ENCODE peak calls at places on chromosomes 11 and 22, in six cellular contexts. H is K562; S is IMR-90; Y is MM.1S; U is HAP-1; F is CD4-positive, alpha-beta memory T cell. C is an unnamed sample. For H3K36me3, the result is how much of the 10 kb centered on the place peaks cover.

GRCh38 chr11:97742717-97743116 is 1278.0 kb upstream of the CNTN5 start:
- DNase-seq in S (peak), F (no peak), Y (no peak), H (no peak), U (no peak), C (no peak)

GRCh38 chr11:124717786-124718634 is 21.7 kb upstream of the NRGN start:
- DNase-seq in U (peak), Y (peak), S (peak), F (peak), H (no peak), C (no peak)

GRCh38 chr11:61141601-61142028 is 19.6 kb downstream of the VPS37C start:
- DNase-seq in Y (peak), S (no peak), U (no peak), F (no peak), H (peak), C (no peak)

GRCh38 chr11:127994736-127995135 is 592.6 kb downstream of the ETS1 start:
- DNase-seq in U (no peak), H (no peak), F (no peak), S (peak), Y (no peak), C (no peak)

GRCh38 chr22:24471570-24471969 is 23.6 kb upstream of the UPB1 start:
- DNase-seq in F (no peak), S (peak), U (no peak), H (no peak), Y (no peak), C (no peak)

GRCh38 chr22:38873469-38874411 is 1.7 kb upstream of the CBX6 start:
- DNase-seq in F (peak), H (peak), Y (peak), S (no peak), U (no peak), C (peak)

GRCh38 chr22:44516841-44517240 is 18.8 kb upstream of the RTL6 start:
- DNase-seq in U (no peak), S (no peak), F (no peak), H (no peak), Y (no peak), C (no peak)

GRCh38 chr22:49241174-49241851 is 586.4 kb downstream of the BRD1 start:
- DNase-seq in U (no peak), F (no peak), S (no peak), Y (no peak), H (no peak), C (no peak)

GRCh38 chr22:36326178-36327161 is 61.3 kb downstream of the MYH9 start:
- DNase-seq in Y (no peak), H (no peak), F (no peak), U (no peak), S (no peak), C (no peak)

GRCh38 chr11:13114566-13115465 is 105.7 kb downstream of the RASSF10 start:
- DNase-seq in F (no peak), H (peak), Y (no peak), S (no peak), U (peak), C (no peak)

GRCh38 chr11:74438681-74439080 is 28.7 kb downstream of the KCNE3 start:
- DNase-seq in S (no peak), U (no peak), Y (no peak), F (no peak), H (no peak), C (no peak)

DNA sequence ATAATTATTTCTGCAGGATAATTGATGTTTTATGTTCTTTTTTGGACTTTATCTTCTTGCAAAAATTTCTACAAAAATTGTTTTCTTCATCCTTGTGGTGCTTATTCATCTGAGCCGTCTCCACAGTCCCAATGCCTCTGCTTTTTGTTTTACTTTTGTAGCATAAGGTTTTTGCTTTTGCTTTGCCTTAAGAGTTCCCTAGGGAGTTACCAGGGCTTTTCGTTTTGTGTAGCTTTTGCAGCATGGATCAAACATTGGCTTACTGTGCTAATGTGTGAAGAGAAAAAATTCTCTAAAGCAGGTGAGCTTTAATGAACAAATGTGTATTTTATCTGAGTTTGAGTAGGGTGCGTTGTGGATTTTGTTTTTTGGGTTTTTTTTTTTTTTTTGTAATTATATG is 11.8 kb downstream of the XBP1 start:
- DNase-seq in Y (no peak), S (no peak), F (no peak), U (no peak), H (no peak), C (no peak)
- H3K36me3 ChIP-seq in Y (under half), S (under half), F (under half), U (under half), H (under half), C (half or more)

DNA sequence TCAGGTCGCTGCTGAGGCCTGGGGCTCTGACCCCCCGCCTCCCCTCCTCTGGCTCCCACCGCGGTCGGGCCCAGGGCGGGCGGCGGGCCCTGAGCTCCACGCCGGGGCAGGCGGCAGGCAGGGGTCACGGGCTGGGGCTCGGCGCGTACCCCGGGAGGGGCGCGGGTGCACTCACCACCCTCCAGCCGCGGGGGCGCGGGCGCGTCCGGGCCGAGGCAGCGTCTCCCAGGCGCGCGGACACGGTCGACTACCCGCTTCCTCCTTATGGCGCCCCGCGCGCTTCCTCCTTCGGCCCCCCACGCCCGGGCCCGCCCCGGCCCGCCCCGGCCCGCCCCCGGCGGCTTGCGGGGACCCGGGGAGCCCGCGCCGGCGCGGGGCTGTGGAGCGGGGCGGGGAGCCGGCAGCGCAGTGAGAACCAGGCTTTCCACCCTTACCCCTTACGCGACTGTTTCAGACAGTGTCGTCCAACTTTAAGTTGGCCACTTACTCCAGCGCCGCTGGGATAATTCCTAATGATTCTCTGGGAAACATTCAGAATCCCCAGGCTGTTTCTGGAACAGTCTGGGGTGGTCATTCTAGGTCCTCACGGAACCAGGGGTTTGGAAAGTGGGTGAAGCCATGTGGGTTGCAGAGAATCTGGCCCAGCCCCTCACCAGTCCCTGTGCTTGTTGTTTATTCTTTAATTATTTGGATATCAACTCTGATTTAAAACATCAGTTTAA is at the start of gene BID:
- DNase-seq in F (peak), S (peak), H (peak), U (peak), Y (peak), C (peak)
- H3K4me3 ChIP-seq in F (peak), S (peak), H (peak), U (peak), Y (peak), C (peak)

GRCh38 chr22:30380011-30380410 is 7.2 kb downstream of the RNF215 start:
- DNase-seq in F (no peak), U (no peak), Y (no peak), H (no peak), S (no peak), C (no peak)

GRCh38 chr22:30383061-30383460 is 4.2 kb downstream of the RNF215 start:
- DNase-seq in F (no peak), Y (no peak), S (no peak), U (no peak), H (no peak), C (no peak)

GRCh38 chr22:30382340-30382739 is 4.9 kb downstream of the RNF215 start:
- DNase-seq in Y (no peak), S (no peak), F (no peak), H (no peak), U (no peak), C (no peak)

GRCh38 chr22:30385913-30386312 is 1.3 kb downstream of the RNF215 start:
- DNase-seq in S (no peak), U (no peak), H (no peak), F (no peak), Y (no peak), C (no peak)

GRCh38 chr22:30381250-30381649 is 6.0 kb downstream of the RNF215 start:
- DNase-seq in S (no peak), H (no peak), Y (no peak), U (no peak), F (no peak), C (no peak)
- H3K36me3 ChIP-seq in S (half or more), H (under half), Y (under half), U (under half), F (under half), C (under half)

GRCh38 chr11:118633979-118634378 is 26.6 kb downstream of the PHLDB1 start:
- DNase-seq in S (peak), Y (no peak), U (no peak), F (no peak), H (peak), C (no peak)

GRCh38 chr11:118635237-118635591 is 27.8 kb downstream of the PHLDB1 start:
- DNase-seq in H (peak), S (no peak), Y (no peak), F (no peak), U (no peak), C (no peak)

GRCh38 chr11:118635642-118636041 is 28.2 kb downstream of the PHLDB1 start:
- DNase-seq in F (no peak), H (no peak), U (no peak), Y (no peak), S (no peak), C (no peak)

GRCh38 chr11:118633319-118633690 is 25.9 kb downstream of the PHLDB1 start:
- DNase-seq in F (no peak), H (no peak), S (no peak), U (no peak), Y (no peak), C (no peak)

DNA sequence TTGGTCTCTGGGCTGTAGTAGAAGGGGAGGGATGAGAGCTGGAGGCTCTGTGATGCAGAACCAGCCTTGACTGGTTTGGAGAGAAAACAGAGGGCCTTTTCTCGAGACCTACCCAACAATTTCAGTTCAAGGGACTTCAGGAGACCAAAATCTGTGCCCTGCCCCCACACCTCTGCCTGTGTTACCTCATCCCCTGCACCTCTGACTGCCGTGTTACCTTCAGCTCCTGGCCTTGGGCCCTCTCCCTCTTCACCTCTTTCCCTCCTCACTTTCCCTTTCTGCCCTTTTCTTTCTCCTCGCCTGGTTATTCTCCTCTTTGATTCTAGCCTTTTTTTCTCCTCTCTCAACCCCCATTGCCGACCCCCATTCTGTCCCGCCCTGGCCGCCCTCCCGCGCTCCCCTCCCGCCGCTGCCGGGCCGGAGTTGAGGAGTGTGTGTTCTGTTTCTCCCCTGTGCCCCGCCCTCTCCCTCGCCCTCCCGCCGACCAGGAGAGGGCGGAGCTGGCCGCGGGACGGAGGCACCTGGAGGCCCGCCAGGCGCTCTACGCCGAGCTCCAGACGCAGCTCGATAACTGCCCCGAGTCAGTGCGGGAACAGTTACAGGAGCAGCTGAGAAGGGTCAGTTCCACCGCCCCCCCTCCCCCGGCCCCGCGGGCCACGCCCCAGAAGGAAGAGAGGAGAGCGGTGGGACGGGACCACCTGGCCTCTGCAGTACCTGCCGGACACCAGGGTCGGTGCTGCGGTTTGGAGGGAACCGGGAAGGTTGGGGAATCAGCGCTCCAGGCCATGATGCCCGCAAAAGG is 27.2 kb downstream of the PHLDB1 start:
- DNase-seq in U (no peak), F (no peak), Y (peak), H (peak), S (peak), C (no peak)
- H3K4me3 ChIP-seq in U (no peak), F (no peak), Y (no peak), H (peak), S (no peak), C (no peak)

GRCh38 chr11:27367881-27368280 is 4.9 kb upstream of the CCDC34 start:
- DNase-seq in S (no peak), F (no peak), Y (no peak), H (no peak), U (no peak), C (no peak)

GRCh38 chr11:27371490-27371889 is 8.5 kb upstream of the CCDC34 start:
- DNase-seq in U (no peak), S (no peak), H (no peak), Y (no peak), F (no peak), C (no peak)

GRCh38 chr11:27373392-27373791 is 10.4 kb upstream of the CCDC34 start:
- DNase-seq in F (no peak), U (no peak), Y (peak), H (no peak), S (no peak), C (no peak)

GRCh38 chr11:27372159-27372558 is 9.1 kb upstream of the CCDC34 start:
- DNase-seq in F (no peak), U (no peak), S (no peak), Y (no peak), H (peak), C (no peak)

DNA sequence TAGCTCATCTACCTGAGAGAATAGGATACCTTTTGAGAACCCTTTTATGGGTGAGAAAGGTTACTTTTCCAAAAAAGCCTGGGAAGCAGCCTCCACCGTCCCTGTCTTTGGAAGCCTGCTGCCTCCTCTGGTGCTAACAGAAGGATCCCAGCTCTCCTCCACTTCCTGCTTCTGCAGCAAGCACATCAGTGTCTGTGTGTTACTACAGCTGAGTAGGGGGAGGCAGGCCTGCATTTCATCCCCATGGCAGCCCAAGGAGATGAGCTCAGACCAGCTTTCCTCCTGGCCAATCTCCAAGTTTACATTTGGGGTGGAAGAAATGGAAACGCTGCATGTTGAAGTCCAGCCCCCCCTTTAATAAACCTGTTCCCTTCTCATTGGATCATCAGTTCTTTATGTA is 7.4 kb upstream of the CCDC34 start:
- DNase-seq in H (peak), Y (no peak), F (no peak), S (peak), U (no peak), C (no peak)
- H3K36me3 ChIP-seq in H (under half), Y (under half), F (under half), S (under half), U (half or more), C (under half)

GRCh38 chr11:71963468-71963867 is 34.6 kb downstream of the RNF121 start:
- DNase-seq in F (no peak), U (no peak), S (no peak), Y (no peak), H (no peak), C (no peak)

GRCh38 chr11:71964641-71965040 is 34.1 kb upstream of the IL18BP start:
- DNase-seq in F (no peak), U (no peak), H (no peak), Y (no peak), S (no peak), C (no peak)

DNA sequence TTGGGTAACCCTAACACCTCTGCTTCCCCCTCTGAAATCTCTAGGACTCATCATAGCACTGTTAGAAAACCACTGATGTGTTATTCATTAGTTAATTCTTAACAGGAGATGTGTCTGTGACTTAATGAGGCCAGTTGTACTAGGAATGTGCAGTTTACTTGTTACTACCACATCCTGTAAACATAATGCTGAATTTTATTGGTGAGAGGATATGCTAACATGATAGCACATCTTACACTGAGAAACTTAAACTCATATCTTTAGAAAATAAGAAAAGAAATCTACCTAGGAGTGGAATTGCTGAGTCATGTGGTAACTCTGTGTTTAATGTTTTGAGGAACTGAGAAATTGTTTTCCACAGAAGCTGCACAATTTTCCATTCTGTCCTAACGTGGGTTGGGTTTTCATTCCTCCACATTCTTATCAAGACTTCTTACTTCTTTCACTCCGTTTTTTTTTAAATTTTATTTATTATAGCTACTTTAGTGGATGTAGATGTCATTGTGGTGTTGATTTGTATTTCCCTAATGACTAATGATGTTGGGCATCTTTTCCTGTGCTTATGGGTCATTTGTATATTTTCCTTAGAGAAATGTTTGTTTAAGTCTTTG is 33.7 kb downstream of the RNF121 start:
- DNase-seq in Y (peak), S (peak), H (peak), F (no peak), U (no peak), C (peak)
- H3K4me3 ChIP-seq in Y (no peak), S (no peak), H (no peak), F (no peak), U (no peak), C (no peak)

GRCh38 chr11:65658174-65659021 is 4.3 kb downstream of the RELA start:
- DNase-seq in S (no peak), U (no peak), H (no peak), Y (no peak), F (no peak), C (no peak)

GRCh38 chr11:65661599-65662246 is 993 bp downstream of the RELA start:
- DNase-seq in S (no peak), H (no peak), U (no peak), Y (no peak), F (no peak), C (no peak)

GRCh38 chr11:65657426-65657825 is 5.3 kb downstream of the RELA start:
- DNase-seq in S (no peak), H (no peak), Y (no peak), U (no peak), F (no peak), C (no peak)

GRCh38 chr11:65662247-65662801 is 392 bp downstream of the RELA start:
- DNase-seq in S (no peak), U (no peak), H (no peak), F (no peak), Y (no peak), C (no peak)

GRCh38 chr11:65660038-65660437 is 2.7 kb downstream of the RELA start:
- DNase-seq in S (no peak), H (no peak), U (no peak), F (no peak), Y (no peak), C (no peak)
- H3K36me3 ChIP-seq in S (half or more), H (half or more), U (half or more), F (half or more), Y (under half), C (half or more)

DNA sequence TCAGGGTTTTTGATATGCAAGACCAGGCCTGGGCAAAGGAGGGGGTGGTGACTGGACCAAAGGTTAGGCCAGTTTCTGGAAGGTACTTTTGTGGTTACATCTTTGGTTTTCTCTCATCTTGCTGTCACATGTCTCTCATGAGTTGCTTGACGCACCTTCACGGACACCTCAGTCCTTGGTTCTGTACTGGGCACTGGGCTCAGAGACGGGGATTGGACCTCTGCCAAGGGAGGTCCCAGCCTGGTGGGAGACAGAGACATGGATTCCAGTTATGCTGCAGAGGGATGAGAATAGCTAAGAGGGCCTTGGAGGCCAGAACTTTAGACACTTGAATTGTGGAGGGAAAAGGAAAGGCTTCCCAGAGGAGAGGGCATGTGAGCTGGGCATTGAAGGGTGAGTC is 1.7 kb downstream of the USP35 start:
- DNase-seq in Y (no peak), S (no peak), H (no peak), U (no peak), F (no peak), C (no peak)
- H3K4me3 ChIP-seq in Y (no peak), S (no peak), H (no peak), U (no peak), F (no peak), C (no peak)

GRCh38 chr22:21977814-21978213 is 4.8 kb downstream of the TOP3B start:
- DNase-seq in Y (no peak), S (no peak), U (no peak), H (no peak), F (no peak), C (no peak)
- H3K36me3 ChIP-seq in Y (under half), S (under half), U (under half), H (half or more), F (under half), C (under half)

DNA sequence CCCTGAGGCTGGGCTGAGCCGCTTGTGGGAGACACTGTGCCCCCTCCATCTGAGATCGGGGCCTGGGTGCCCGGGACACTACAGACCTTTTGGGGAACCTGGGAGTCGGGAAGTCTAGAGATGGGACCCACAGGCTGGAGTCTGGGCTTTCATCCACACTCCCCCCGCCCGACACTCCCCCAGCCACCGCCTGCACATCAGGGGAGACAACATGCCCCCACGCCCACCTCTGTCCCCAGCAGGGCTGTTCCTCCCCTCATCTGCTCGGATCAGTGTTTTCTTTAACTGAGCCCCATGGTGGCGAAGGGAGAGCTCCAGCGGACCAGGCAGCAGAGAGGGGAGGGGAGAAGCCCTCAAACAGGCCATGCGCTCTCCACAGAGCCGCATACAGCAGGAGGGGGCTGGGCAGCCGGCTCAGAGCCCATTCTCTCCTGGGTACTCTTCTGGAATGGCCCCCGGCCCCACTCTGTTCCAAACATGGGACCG is 174.7 kb downstream of the IGLL1 start:
- DNase-seq in F (no peak), S (no peak), H (no peak), U (no peak), Y (no peak), C (no peak)
- H3K4me3 ChIP-seq in F (no peak), S (no peak), H (no peak), U (no peak), Y (no peak), C (no peak)